ENCODE peak calls at places on chromosomes 5 and 9, in four cellular contexts. B, J, T and K are unnamed samples.

GRCh38 chr9:125343518-125344284 is 82.1 kb downstream of the GAPVD1 start:
- DNase-seq in T (no peak), B (peak; percentile 25), J (no peak), K (peak; percentile 22)

GRCh38 chr9:123928471-123929176 is 1.3 kb downstream of the DENND1A start:
- DNase-seq in J (peak; percentile 54), B (no peak), T (no peak), K (no peak)

GRCh38 chr9:114590328-114590727 is 2.8 kb downstream of the ATP6V1G1 start:
- DNase-seq in T (no peak), J (no peak), B (no peak), K (no peak)

GRCh38 chr5:17282283-17283120 is 65.1 kb downstream of the BASP1 start:
- DNase-seq in T (no peak), J (no peak), B (no peak), K (no peak)

GRCh38 chr9:100322954-100323536 is 29.7 kb downstream of the TEX10 start:
- DNase-seq in T (peak; percentile 26), B (peak; percentile 28), J (peak; percentile 31), K (peak; percentile 52)

GRCh38 chr5:2221450-2221849 is 338.7 kb upstream of the IRX4 start:
- DNase-seq in J (no peak), B (no peak), T (no peak), K (no peak)

GRCh38 chr5:169296456-169297220 is 4.3 kb downstream of the SLIT3 start:
- DNase-seq in B (no peak), J (no peak), T (no peak), K (peak; percentile 29)

GRCh38 chr5:140205216-140205615 is 30.2 kb downstream of the CYSTM1 start:
- DNase-seq in J (no peak), B (no peak), T (no peak), K (no peak)

GRCh38 chr9:124452326-124452725 is 2.1 kb downstream of the ADGRD2 start:
- DNase-seq in J (no peak), B (no peak), T (no peak), K (no peak)

GRCh38 chr5:172410839-172411238 is 43.5 kb downstream of the SH3PXD2B start:
- DNase-seq in J (no peak), T (no peak), B (no peak), K (no peak)

GRCh38 chr5:134005415-134006118 is 792 bp upstream of the VDAC1 start:
- DNase-seq in B (peak; percentile 46), T (no peak), J (peak; percentile 39), K (peak; percentile 48)

GRCh38 chr5:79689541-79690466 is at the start of gene CMYA5:
- DNase-seq in B (peak; percentile 70), T (no peak), J (no peak), K (no peak)

GRCh38 chr9:124032247-124032646 is 20.7 kb downstream of the LHX2 start:
- DNase-seq in T (no peak), B (peak; percentile 59), J (no peak), K (no peak)

GRCh38 chr5:138386290-138386689 is 33.8 kb downstream of the KDM3B start:
- DNase-seq in T (no peak), J (no peak), B (no peak), K (no peak)

GRCh38 chr9:16825364-16825763 is 45.1 kb downstream of the BNC2 start:
- DNase-seq in B (no peak), J (no peak), T (no peak), K (no peak)

GRCh38 chr5:107698286-107698685 is 27.5 kb upstream of the EFNA5 start:
- DNase-seq in J (no peak), T (no peak), B (no peak), K (no peak)

GRCh38 chr5:114957384-114957783 is 212.3 kb downstream of the TRIM36 start:
- DNase-seq in T (no peak), B (no peak), J (no peak), K (no peak)

GRCh38 chr9:123649909-123650308 is 280.0 kb downstream of the DENND1A start:
- DNase-seq in J (no peak), B (no peak), T (no peak), K (no peak)

GRCh38 chr5:111733571-111733970 is 23.4 kb downstream of the NREP start:
- DNase-seq in B (no peak), T (no peak), J (no peak), K (no peak)

GRCh38 chr5:10021248-10021647 is 228.4 kb downstream of the ATPSCKMT start:
- DNase-seq in T (no peak), J (no peak), B (no peak), K (no peak)

GRCh38 chr9:5436441-5436840 is 1.3 kb downstream of the PLGRKT start:
- DNase-seq in T (no peak), B (no peak), J (no peak), K (no peak)

GRCh38 chr5:170491479-170491878 is 12.3 kb upstream of the KCNIP1 start:
- DNase-seq in J (no peak), B (no peak), T (no peak), K (no peak)

GRCh38 chr5:71600783-71601182 is 13.6 kb downstream of the MCCC2 start:
- DNase-seq in J (no peak), T (no peak), B (no peak), K (no peak)

GRCh38 chr9:28120241-28121025 is 547.2 kb upstream of the C9orf72 start:
- DNase-seq in B (no peak), J (no peak), T (no peak), K (no peak)

GRCh38 chr5:110032386-110032785 is 342.7 kb downstream of the MAN2A1 start:
- DNase-seq in J (no peak), T (no peak), B (no peak), K (no peak)

GRCh38 chr5:78553991-78554390 is 94.6 kb downstream of the LHFPL2 start:
- DNase-seq in J (no peak), T (no peak), B (no peak), K (no peak)

GRCh38 chr5:135140805-135141204 is 106.8 kb upstream of the PITX1 start:
- DNase-seq in T (no peak), B (no peak), J (no peak), K (peak; percentile 47)

GRCh38 chr5:137896560-137896959 is 7.3 kb downstream of the PKD2L2 start:
- DNase-seq in B (no peak), J (no peak), T (no peak), K (no peak)

GRCh38 chr9:70006299-70006698 is 37.3 kb upstream of the MAMDC2 start:
- DNase-seq in B (no peak), T (no peak), J (no peak), K (no peak)

DNA sequence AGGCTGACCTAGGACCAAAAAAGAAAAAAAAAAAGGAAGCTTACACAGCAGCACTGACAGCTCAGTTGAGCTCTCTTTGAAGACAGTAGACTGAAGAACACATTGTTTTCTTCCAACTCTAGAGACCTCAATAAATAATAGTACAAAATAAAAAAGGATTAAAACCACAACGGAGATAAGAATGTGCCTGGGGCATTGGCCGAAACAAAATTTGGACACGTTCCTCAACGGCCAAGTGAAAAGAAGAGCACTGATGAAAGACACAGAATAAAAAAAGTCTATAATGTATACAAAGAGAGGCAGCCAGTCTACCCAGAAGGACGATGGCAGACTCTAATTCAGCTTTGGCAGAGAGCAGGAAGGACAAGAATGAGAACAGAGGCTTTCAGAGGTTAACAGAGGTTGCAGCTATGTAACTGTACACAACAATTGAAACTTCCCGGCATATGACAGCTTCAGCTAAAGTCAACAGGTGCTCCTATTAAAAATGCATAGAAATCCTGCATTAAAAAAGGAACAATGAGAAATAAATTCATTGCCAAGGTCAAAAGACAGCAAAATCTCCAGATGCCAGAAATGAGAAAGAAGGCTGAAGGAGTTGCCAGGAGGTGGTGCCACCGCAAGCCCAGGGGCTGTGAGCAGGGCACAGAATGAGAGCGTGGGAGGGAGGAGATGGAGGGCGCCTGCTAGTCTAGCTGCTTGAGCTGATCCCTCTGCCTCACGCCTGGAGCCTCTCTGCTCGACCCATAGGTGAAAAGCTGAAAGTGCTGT is 113.9 kb downstream of the DCP2 start:
- DNase-seq in B (no peak), T (no peak), J (no peak), K (no peak)
- TF ChIP-seq HMGXB4 in B (no peak), T (no peak), J (no peak), K (no peak)

GRCh38 chr5:14491505-14491904 is 90.1 kb upstream of the OTULINL start:
- DNase-seq in B (no peak), J (no peak), T (no peak), K (no peak)
- TF ChIP-seq HMGXB4 in B (no peak), J (no peak), T (no peak), K (no peak)

GRCh38 chr5:56169281-56169680 is 63.8 kb downstream of the ANKRD55 start:
- DNase-seq in T (no peak), J (no peak), B (no peak), K (no peak)

GRCh38 chr5:56164371-56164770 is 68.8 kb downstream of the ANKRD55 start:
- DNase-seq in T (no peak), B (no peak), J (no peak), K (no peak)

GRCh38 chr5:56167522-56167921 is 65.6 kb downstream of the ANKRD55 start:
- DNase-seq in B (no peak), J (no peak), T (no peak), K (no peak)

GRCh38 chr5:56168066-56168478 is 65.1 kb downstream of the ANKRD55 start:
- DNase-seq in B (no peak), J (no peak), T (no peak), K (no peak)

GRCh38 chr5:56166671-56167070 is 66.5 kb downstream of the ANKRD55 start:
- DNase-seq in B (no peak), J (no peak), T (no peak), K (no peak)
- TF ChIP-seq HMGXB4 in B (no peak), J (no peak), T (no peak), K (no peak)

DNA sequence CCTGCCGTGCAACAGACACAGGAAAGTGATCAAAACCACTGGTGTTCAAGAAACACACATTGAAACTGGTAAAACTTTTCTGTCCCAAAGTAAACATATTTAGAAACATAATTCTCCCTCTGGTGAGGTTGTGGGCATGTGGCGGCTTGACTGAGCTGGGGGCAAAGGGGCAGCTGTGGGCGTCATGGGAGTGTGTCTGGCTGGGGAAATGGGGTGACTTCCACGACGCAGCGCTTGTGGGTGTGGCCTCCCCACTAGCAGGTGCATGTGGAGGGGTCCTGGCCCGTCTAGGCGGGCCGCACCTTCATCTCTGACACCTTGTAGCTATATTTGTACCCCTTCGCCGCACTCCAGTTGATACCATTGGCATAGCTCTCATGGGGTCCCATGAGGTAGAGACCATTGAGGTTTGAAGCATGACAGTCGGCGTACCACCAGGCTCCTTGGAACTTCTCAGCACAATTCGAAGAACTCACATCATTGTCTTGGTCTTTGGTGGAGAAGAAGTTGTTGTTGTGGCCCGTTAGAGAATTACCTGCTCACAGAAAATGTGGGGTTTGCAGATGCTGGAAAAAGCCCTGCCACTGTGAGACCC is 8.1 kb downstream of the FCN1 start:
- DNase-seq in B (no peak), J (no peak), T (no peak), K (no peak)
- TF ChIP-seq HMGXB4 in B (no peak), J (no peak), T (no peak), K (no peak)

GRCh38 chr9:20394928-20395327 is 227.4 kb downstream of the MLLT3 start:
- DNase-seq in J (no peak), T (no peak), B (no peak), K (no peak)
- TF ChIP-seq HMGXB4 in J (no peak), T (no peak), B (no peak), K (no peak)

GRCh38 chr9:121852646-121853616 is 201.5 kb downstream of the DAB2IP start:
- DNase-seq in J (no peak), B (no peak), T (no peak), K (no peak)

GRCh38 chr9:121849554-121849953 is 198.1 kb downstream of the DAB2IP start:
- DNase-seq in T (no peak), B (no peak), J (no peak), K (no peak)

GRCh38 chr9:121852241-121852640 is 200.8 kb downstream of the DAB2IP start:
- DNase-seq in J (no peak), B (no peak), T (no peak), K (no peak)

GRCh38 chr9:121850366-121850765 is 198.9 kb downstream of the DAB2IP start:
- DNase-seq in B (no peak), J (no peak), T (no peak), K (no peak)

GRCh38 chr9:121851641-121852091 is 200.2 kb downstream of the DAB2IP start:
- DNase-seq in T (no peak), J (no peak), B (no peak), K (no peak)
- TF ChIP-seq HMGXB4 in T (no peak), J (no peak), B (no peak), K (no peak)